ENCODE peak calls at places on chromosome 22, in five cellular contexts. One of them, this sample, is unnamed.

GRCh38 chr22:39243443-39244072 is 1.2 kb downstream of the PDGFB start:
- DNase-seq in suprapubic skin: no peak
- DNase-seq in Calu3: no peak
- DNase-seq in endothelial cell: no peak
- DNase-seq in nucleus accumbens: no peak
- DNase-seq in this sample: peak

GRCh38 chr22:48872271-48873260 is 955.1 kb downstream of the BRD1 start:
- DNase-seq in suprapubic skin: no peak
- DNase-seq in Calu3: no peak
- DNase-seq in endothelial cell: no peak
- DNase-seq in nucleus accumbens: no peak
- DNase-seq in this sample: no peak

GRCh38 chr22:19756288-19757128 is 4.1 kb upstream of the TBX1 start:
- DNase-seq in suprapubic skin: no peak
- DNase-seq in Calu3: peak
- DNase-seq in endothelial cell: no peak
- DNase-seq in nucleus accumbens: no peak
- DNase-seq in this sample: peak

GRCh38 chr22:17866127-17866526 is 91.9 kb upstream of the BID start:
- DNase-seq in suprapubic skin: no peak
- DNase-seq in Calu3: no peak
- DNase-seq in endothelial cell: no peak
- DNase-seq in nucleus accumbens: peak
- DNase-seq in this sample: peak

GRCh38 chr22:48504519-48505140 is 1323.0 kb downstream of the BRD1 start:
- DNase-seq in suprapubic skin: no peak
- DNase-seq in Calu3: no peak
- DNase-seq in endothelial cell: no peak
- DNase-seq in nucleus accumbens: no peak
- DNase-seq in this sample: no peak

GRCh38 chr22:29014301-29014700 is 47.3 kb downstream of the C22orf31 start:
- DNase-seq in suprapubic skin: no peak
- DNase-seq in Calu3: no peak
- DNase-seq in endothelial cell: no peak
- DNase-seq in nucleus accumbens: no peak
- DNase-seq in this sample: no peak

GRCh38 chr22:46737976-46738641 is at the start of gene CERK:
- DNase-seq in suprapubic skin: peak
- DNase-seq in Calu3: peak
- DNase-seq in endothelial cell: peak
- DNase-seq in nucleus accumbens: peak
- DNase-seq in this sample: peak

GRCh38 chr22:36131907-36132306 is 28.6 kb downstream of the APOL3 start:
- DNase-seq in suprapubic skin: no peak
- DNase-seq in Calu3: no peak
- DNase-seq in endothelial cell: no peak
- DNase-seq in nucleus accumbens: no peak
- DNase-seq in this sample: no peak

GRCh38 chr22:24059121-24059520 is 48.0 kb downstream of the CABIN1 start:
- DNase-seq in suprapubic skin: no peak
- DNase-seq in Calu3: no peak
- DNase-seq in endothelial cell: no peak
- DNase-seq in nucleus accumbens: no peak
- DNase-seq in this sample: no peak

GRCh38 chr22:21051836-21052400 is 6.2 kb downstream of the LRRC74B start:
- DNase-seq in suprapubic skin: no peak
- DNase-seq in Calu3: no peak
- DNase-seq in endothelial cell: no peak
- DNase-seq in nucleus accumbens: no peak
- DNase-seq in this sample: no peak

GRCh38 chr22:43417555-43417954 is 5.7 kb downstream of the MPPED1 start:
- DNase-seq in suprapubic skin: no peak
- DNase-seq in Calu3: no peak
- DNase-seq in endothelial cell: no peak
- DNase-seq in nucleus accumbens: no peak
- DNase-seq in this sample: no peak

GRCh38 chr22:43792905-43793304 is 19.2 kb downstream of the EFCAB6 start:
- DNase-seq in suprapubic skin: no peak
- DNase-seq in Calu3: no peak
- DNase-seq in endothelial cell: no peak
- DNase-seq in nucleus accumbens: no peak
- DNase-seq in this sample: no peak

GRCh38 chr22:44505796-44506354 is 7.8 kb upstream of the RTL6 start:
- DNase-seq in suprapubic skin: no peak
- DNase-seq in Calu3: no peak
- DNase-seq in endothelial cell: no peak
- DNase-seq in nucleus accumbens: no peak
- DNase-seq in this sample: no peak

GRCh38 chr22:26452236-26453016 is 23.4 kb downstream of the ASPHD2 start:
- DNase-seq in suprapubic skin: no peak
- DNase-seq in Calu3: no peak
- DNase-seq in endothelial cell: no peak
- DNase-seq in nucleus accumbens: no peak
- DNase-seq in this sample: no peak

GRCh38 chr22:28018461-28018927 is 99.4 kb upstream of the PITPNB start:
- DNase-seq in suprapubic skin: peak
- DNase-seq in Calu3: no peak
- DNase-seq in endothelial cell: no peak
- DNase-seq in nucleus accumbens: no peak
- DNase-seq in this sample: no peak

GRCh38 chr22:43320943-43321900 is 21.9 kb downstream of the SCUBE1 start:
- DNase-seq in suprapubic skin: no peak
- DNase-seq in Calu3: no peak
- DNase-seq in endothelial cell: no peak
- DNase-seq in nucleus accumbens: no peak
- DNase-seq in this sample: no peak

GRCh38 chr22:44312766-44313165 is at the start of gene SHISAL1:
- DNase-seq in suprapubic skin: no peak
- DNase-seq in Calu3: no peak
- DNase-seq in endothelial cell: no peak
- DNase-seq in nucleus accumbens: no peak
- DNase-seq in this sample: no peak

GRCh38 chr22:38203090-38203810 is 1.5 kb downstream of the MAFF start:
- DNase-seq in suprapubic skin: peak
- DNase-seq in Calu3: peak
- DNase-seq in endothelial cell: no peak
- DNase-seq in nucleus accumbens: no peak
- DNase-seq in this sample: peak

GRCh38 chr22:24760708-24761306 is 13.7 kb downstream of the PIWIL3 start:
- DNase-seq in suprapubic skin: no peak
- DNase-seq in Calu3: no peak
- DNase-seq in endothelial cell: no peak
- DNase-seq in nucleus accumbens: no peak
- DNase-seq in this sample: no peak

This sample was measured in HT-29.